ENCODE peak calls at places on chromosomes 6 and 20, in five cellular contexts. L is OCI-LY7, C is MM.1S, J is hepatocyte, D is SK-N-SH. R is an unnamed sample.

GRCh38 chr6:142715386-142715785 is 229.6 kb downstream of the HIVEP2 start:
- DNase-seq in D (no peak), J (no peak), C (no peak), L (no peak), R (no peak)

GRCh38 chr20:2780948-2781347 is 19.5 kb downstream of the CPXM1 start:
- DNase-seq in L (no peak), C (peak; percentile 23), D (no peak), J (no peak), R (peak; percentile 12)

GRCh38 chr6:6875818-6876470 is 231.8 kb upstream of the RREB1 start:
- DNase-seq in D (no peak), J (peak; percentile 68), L (no peak), C (no peak), R (no peak)

GRCh38 chr6:163771180-163771579 is 356.7 kb downstream of the QKI start:
- DNase-seq in D (no peak), L (no peak), C (no peak), J (no peak), R (no peak)

GRCh38 chr6:47631248-47632196 is 66.9 kb upstream of the ADGRF4 start:
- DNase-seq in J (peak; percentile 55), L (peak; percentile 72), C (peak; percentile 52), D (peak; percentile 19), R (peak; percentile 50)

GRCh38 chr6:109892451-109893435 is 85.4 kb upstream of the GPR6 start:
- DNase-seq in L (no peak), C (no peak), D (no peak), J (peak; percentile 59), R (no peak)

GRCh38 chr6:124961784-124962611 is at the start of gene RNF217:
- DNase-seq in L (no peak), C (peak; percentile 9), D (peak; percentile 34), J (peak; percentile 71), R (peak; percentile 74)

GRCh38 chr6:70375882-70376281 is 37.4 kb upstream of the FAM135A start:
- DNase-seq in L (peak; percentile 2), C (no peak), J (no peak), D (no peak), R (peak; percentile 10)

GRCh38 chr6:34806738-34807453 is 15.0 kb downstream of the BLTP3A start:
- DNase-seq in J (no peak), L (no peak), D (no peak), C (no peak), R (no peak)

GRCh38 chr20:38334016-38334415 is 12.3 kb upstream of the LBP start:
- DNase-seq in L (no peak), J (no peak), C (no peak), D (no peak), R (no peak)

GRCh38 chr20:59749293-59749680 is 144.9 kb downstream of the PHACTR3 start:
- DNase-seq in J (no peak), C (no peak), D (no peak), L (no peak), R (no peak)

GRCh38 chr20:51412991-51413471 is 129.5 kb downstream of the NFATC2 start:
- DNase-seq in L (no peak), J (peak; percentile 40), D (peak; percentile 84), C (no peak), R (no peak)

GRCh38 chr20:3115190-3116107 is 30.9 kb upstream of the AVP start:
- DNase-seq in D (peak; percentile 89), C (peak; percentile 38), L (peak; percentile 53), J (peak; percentile 74), R (peak; percentile 82)

GRCh38 chr20:50344232-50345071 is 153.8 kb downstream of the CEBPB start:
- DNase-seq in L (peak; percentile 8), D (no peak), C (no peak), J (no peak), R (no peak)

GRCh38 chr20:25277941-25278521 is 30.1 kb downstream of the PYGB start:
- DNase-seq in J (no peak), C (no peak), D (no peak), L (no peak), R (no peak)

GRCh38 chr6:48311301-48311700 is 200.3 kb upstream of the PTCHD4 start:
- DNase-seq in D (no peak), J (no peak), C (no peak), L (no peak), R (no peak)

GRCh38 chr20:17061721-17062120 is 165.1 kb upstream of the PCSK2 start:
- DNase-seq in C (no peak), J (no peak), D (no peak), L (no peak), R (peak; percentile 8)

GRCh38 chr6:67680297-67680932 is 954.7 kb upstream of the ADGRB3 start:
- DNase-seq in L (no peak), D (no peak), C (no peak), J (no peak), R (no peak)

GRCh38 chr6:68958327-68958726 is 323.2 kb downstream of the ADGRB3 start:
- DNase-seq in J (no peak), L (peak; percentile 16), C (peak; percentile 7), D (peak; percentile 23), R (no peak)

GRCh38 chr20:11274137-11274536 is 600.3 kb upstream of the JAG1 start:
- DNase-seq in J (peak; percentile 78), D (peak; percentile 67), L (peak; percentile 9), C (peak; percentile 30), R (peak; percentile 84)

GRCh38 chr20:32681175-32682084 is 7.7 kb upstream of the C20orf203 start:
- DNase-seq in J (peak; percentile 81), L (peak; percentile 68), C (peak; percentile 95), D (peak; percentile 54), R (peak; percentile 78)

GRCh38 chr20:59217162-59217561 is 53.5 kb downstream of the ZNF831 start:
- DNase-seq in C (no peak), D (no peak), L (no peak), J (no peak), R (no peak)

GRCh38 chr6:138157986-138158638 is 3.6 kb upstream of the ARFGEF3 start:
- DNase-seq in L (no peak), D (no peak), J (peak; percentile 34), C (no peak), R (no peak)

GRCh38 chr6:35363293-35363750 is 21.0 kb downstream of the PPARD start:
- DNase-seq in C (no peak), L (no peak), J (peak; percentile 57), D (peak; percentile 68), R (peak; percentile 21)

GRCh38 chr6:30450908-30451818 is 38.1 kb upstream of the HLA-E start:
- DNase-seq in C (peak; percentile 96), L (no peak), D (no peak), J (peak; percentile 17), R (peak; percentile 31)

GRCh38 chr20:8661229-8662023 is 407.5 kb upstream of the PLCB4 start:
- DNase-seq in D (no peak), J (no peak), C (no peak), L (peak; percentile 23), R (peak; percentile 12)

GRCh38 chr20:7696311-7696710 is 243.9 kb downstream of the HAO1 start:
- DNase-seq in C (no peak), L (no peak), D (no peak), J (no peak), R (no peak)

GRCh38 chr20:19609642-19610223 is 148.3 kb upstream of the RIN2 start:
- DNase-seq in D (no peak), C (no peak), J (peak; percentile 45), L (no peak), R (no peak)

GRCh38 chr20:38342196-38342595 is 4.1 kb upstream of the LBP start:
- DNase-seq in C (no peak), J (no peak), D (no peak), L (no peak), R (peak; percentile 76)

DNA sequence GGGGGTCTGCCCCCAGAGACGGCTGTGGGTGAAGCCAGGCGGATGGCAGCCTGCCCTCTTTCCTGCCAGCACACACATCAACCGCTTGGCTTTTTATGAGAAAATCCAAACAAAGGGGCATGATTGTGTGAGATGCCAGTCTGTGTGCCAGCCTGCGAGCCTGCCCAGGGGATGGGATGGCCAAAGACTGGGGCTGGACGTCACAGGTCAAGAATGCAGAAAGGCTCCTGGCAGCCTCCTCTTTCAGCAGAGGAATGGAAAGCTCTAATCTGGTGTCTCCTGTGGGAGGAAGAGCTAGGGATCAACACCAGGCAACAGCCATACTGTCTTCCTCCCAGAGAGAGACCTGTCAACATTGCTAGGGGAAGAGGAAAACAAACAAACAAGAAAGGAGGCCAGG is 15.8 kb downstream of the TUBB2B start:
- DNase-seq in J (no peak), C (no peak), D (no peak), L (no peak), R (no peak)
- TF ChIP-seq EZH2phosphoT487 in J (no peak), C (no peak), D (no peak), L (no peak), R (no peak)

GRCh38 chr6:32794510-32794909 is 22.3 kb downstream of the HLA-DOB start:
- DNase-seq in J (no peak), C (no peak), L (no peak), D (no peak), R (no peak)

GRCh38 chr6:32799740-32800139 is 17.1 kb downstream of the HLA-DOB start:
- DNase-seq in J (no peak), D (no peak), L (no peak), C (no peak), R (no peak)

GRCh38 chr6:32799168-32799567 is 17.6 kb downstream of the HLA-DOB start:
- DNase-seq in L (peak; percentile 56), C (no peak), D (no peak), J (no peak), R (no peak)

GRCh38 chr6:32792901-32793400 is 23.9 kb downstream of the HLA-DOB start:
- DNase-seq in C (no peak), L (no peak), D (no peak), J (no peak), R (peak; percentile 6)

DNA sequence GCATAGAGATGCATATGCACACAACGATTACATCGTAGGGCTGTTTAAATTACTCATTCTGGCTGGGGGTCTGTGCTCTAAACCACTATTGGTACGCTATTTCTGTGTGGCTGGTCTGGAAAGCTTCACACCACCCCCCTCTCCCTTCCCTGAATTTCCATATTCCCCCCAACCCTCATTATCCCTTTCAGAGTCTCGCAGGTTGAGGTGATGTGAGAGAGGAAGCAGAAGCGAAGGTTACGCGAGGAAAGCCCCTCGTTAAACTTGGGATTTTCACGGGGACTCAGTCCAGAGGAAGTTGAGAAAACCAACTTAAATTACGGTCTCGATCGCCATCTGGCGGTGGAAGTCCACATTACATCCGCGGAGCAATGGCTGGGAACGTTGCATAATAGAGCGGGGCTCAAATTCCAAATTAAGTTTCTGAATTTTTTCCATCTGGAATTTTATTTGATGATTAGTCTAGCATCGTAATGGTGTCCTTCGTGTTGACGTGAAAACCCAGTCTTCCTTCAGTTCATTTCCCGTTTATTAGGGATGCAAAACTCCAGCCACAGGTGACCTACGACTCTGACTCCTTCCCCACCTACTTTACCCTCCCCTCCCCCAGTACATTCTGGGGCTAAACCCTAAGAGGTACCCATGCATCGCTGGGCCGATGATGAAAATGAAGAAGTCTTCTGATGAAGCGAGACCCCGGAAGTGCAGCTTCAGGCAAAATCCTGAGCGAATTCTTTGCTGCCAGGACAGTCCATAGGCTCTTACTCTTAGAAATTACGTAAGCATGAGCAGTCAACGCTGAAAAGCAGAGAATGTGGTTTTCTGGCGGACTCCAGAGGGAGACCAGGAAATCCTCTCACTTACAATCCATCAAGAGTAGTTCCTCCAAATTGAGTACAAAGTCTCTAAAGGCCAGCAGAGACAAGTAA is 19.7 kb downstream of the HLA-DOB start:
- DNase-seq in C (peak; percentile 62), D (peak; percentile 48), J (peak; percentile 81), L (peak; percentile 85), R (peak; percentile 75)
- TF ChIP-seq EZH2phosphoT487 in C (no peak), D (no peak), J (no peak), L (no peak), R (no peak)

GRCh38 chr6:10720229-10720959 is 2.5 kb upstream of the TMEM14C start:
- DNase-seq in L (no peak), D (peak; percentile 22), J (no peak), C (peak; percentile 39), R (no peak)
- TF ChIP-seq EZH2phosphoT487 in L (no peak), D (no peak), J (no peak), C (no peak), R (no peak)

GRCh38 chr6:145823322-145823944 is 8.8 kb upstream of the FBXO30 start:
- DNase-seq in C (no peak), J (no peak), D (no peak), L (no peak), R (no peak)
- TF ChIP-seq EZH2phosphoT487 in C (no peak), J (no peak), D (no peak), L (no peak), R (no peak)